ENCODE peak calls at places on chromosome X, in seven cellular contexts. N is cardiac muscle cell, J is neural progenitor cell, I is suprapubic skin, F is A549, L is heart right ventricle, S is adrenal gland. Z is an unnamed sample.
A peak's percentile ranks its signal among the peaks of the same experiment; 100 is the strongest.

GRCh38 chrX:17459596-17459995 is 84.6 kb downstream of the NHS start:
- DNase-seq in F (no peak), I (no peak), L (no peak), S (no peak), N (peak; percentile 58), J (no peak), Z (peak; percentile 49)

GRCh38 chrX:46777971-46778810 is 19.3 kb upstream of the SLC9A7 start:
- DNase-seq in J (no peak), N (peak; percentile 68), I (no peak), F (no peak), L (no peak), S (no peak), Z (peak; percentile 51)

GRCh38 chrX:105610401-105610800 is 211.9 kb upstream of the NRK start:
- DNase-seq in L (no peak), J (no peak), S (no peak), F (no peak), I (no peak), N (no peak), Z (peak; percentile 21)

GRCh38 chrX:69136546-69137331 is 28.5 kb downstream of the PJA1 start:
- DNase-seq in J (peak; percentile 72), L (peak; percentile 30), I (no peak), F (no peak), S (no peak), N (peak; percentile 67), Z (peak; percentile 19)

GRCh38 chrX:53685711-53686110 is 808 bp downstream of the HUWE1 start:
- DNase-seq in L (no peak), N (no peak), J (no peak), F (no peak), S (no peak), I (no peak), Z (peak; percentile 14)

GRCh38 chrX:81957900-81958545 is 756.1 kb downstream of the SH3BGRL start:
- DNase-seq in J (peak; percentile 26), I (no peak), F (peak; percentile 0), L (no peak), S (no peak), N (no peak), Z (peak; percentile 5)

GRCh38 chrX:66074920-66075879 is 35.3 kb upstream of the VSIG4 start:
- DNase-seq in I (no peak), N (peak; percentile 0), S (peak; percentile 66), L (peak; percentile 12), F (no peak), J (no peak), Z (no peak)

GRCh38 chrX:108091878-108092291 is 307 bp downstream of the ATG4A start:
- DNase-seq in S (peak; percentile 68), L (no peak), I (no peak), J (no peak), N (no peak), F (no peak), Z (peak; percentile 33)

GRCh38 chrX:12701625-12702024 is 89.6 kb upstream of the PRPS2 start:
- DNase-seq in F (peak; percentile 41), S (peak; percentile 63), J (peak; percentile 82), I (no peak), N (peak; percentile 79), L (peak; percentile 6), Z (peak; percentile 74)

GRCh38 chrX:71195959-71196727 is 26.9 kb upstream of the GJB1 start:
- DNase-seq in J (no peak), S (no peak), I (no peak), L (no peak), F (no peak), N (no peak), Z (no peak)
- H3K4me3 ChIP-seq in J (no peak overlapping the region), S (no peak overlapping the region), I (no peak overlapping the region), L (no peak overlapping the region), F (no peak overlapping the region), N (no peak overlapping the region), Z (no peak overlapping the region)

GRCh38 chrX:40171513-40172168 is 73.9 kb upstream of the BCOR start:
- DNase-seq in N (peak; percentile 53), L (no peak), F (no peak), S (no peak), J (peak; percentile 64), I (no peak), Z (peak; percentile 61)
- H3K4me1 ChIP-seq in N (peaks cover 48% of the 10 kb centered on the region), L (peaks cover 52% of the 10 kb centered on the region), F (peaks cover 10% of the 10 kb centered on the region), S (peaks cover 40% of the 10 kb centered on the region), J (peaks cover 24% of the 10 kb centered on the region), I (peaks cover 52% of the 10 kb centered on the region), Z (peaks cover 21% of the 10 kb centered on the region)

GRCh38 chrX:137051978-137052640 is 18.3 kb upstream of the GPR101 start:
- DNase-seq in S (peak; percentile 62), I (peak; percentile 77), N (peak; percentile 58), L (peak; percentile 34), J (peak; percentile 77), F (peak; percentile 58), Z (peak; percentile 72)
- H3K4me3 ChIP-seq in S (no peak overlapping the region), I (peak overlapping the region; percentile 45), N (peak overlapping the region; percentile 29), L (peak overlapping the region; percentile 34), J (peak overlapping the region; percentile 48), F (peak overlapping the region; percentile 51), Z (peak overlapping the region; percentile 74)

GRCh38 chrX:154732421-154733071 is 18.3 kb downstream of the GAB3 start:
- DNase-seq in L (no peak), J (no peak), N (peak; percentile 39), I (no peak), S (no peak), F (no peak), Z (peak; percentile 46)
- H3K4me1 ChIP-seq in L (peaks cover 100% of the 10 kb centered on the region), J (no peaks in the 10 kb centered on the region), N (no peaks in the 10 kb centered on the region), I (peaks cover 44% of the 10 kb centered on the region), S (peaks cover 59% of the 10 kb centered on the region), F (peaks cover 62% of the 10 kb centered on the region), Z (peaks cover 98% of the 10 kb centered on the region)

DNA sequence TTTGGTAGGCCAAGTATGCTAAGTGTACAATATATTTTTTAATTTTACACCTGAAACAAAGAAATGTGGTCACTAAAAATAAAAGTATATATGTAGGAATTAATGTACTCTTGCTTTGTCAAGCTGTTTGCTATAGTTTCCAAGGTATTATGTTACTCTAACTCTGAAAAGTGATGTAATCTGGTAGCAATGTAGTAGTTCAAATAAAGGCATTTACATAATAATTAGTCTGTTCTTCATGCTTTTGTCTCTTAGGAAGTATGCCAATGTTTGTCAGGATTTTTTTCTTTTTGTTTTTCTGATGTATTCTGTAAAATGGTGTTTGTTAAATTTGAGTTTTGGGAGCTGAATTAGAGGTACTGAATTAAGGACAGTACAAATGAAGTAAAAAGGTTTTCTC is 89.5 kb downstream of the PLS3 start:
- DNase-seq in I (no peak), N (peak; percentile 14), J (no peak), S (no peak), F (no peak), L (no peak), Z (peak; percentile 58)
- H3K4me3 ChIP-seq in I (no peak overlapping the region), N (no peak overlapping the region), J (no peak overlapping the region), S (no peak overlapping the region), F (no peak overlapping the region), L (no peak overlapping the region), Z (no peak overlapping the region)

GRCh38 chrX:2699959-2700358 is 8.9 kb downstream of the CD99 start:
- DNase-seq in S (no peak), L (no peak), N (no peak), I (no peak), J (no peak), F (no peak), Z (no peak)
- H3K4me1 ChIP-seq in S (no peaks in the 10 kb centered on the region), L (peaks cover 97% of the 10 kb centered on the region), N (peaks cover 50% of the 10 kb centered on the region), I (peaks cover 83% of the 10 kb centered on the region), J (no peaks in the 10 kb centered on the region), F (peaks cover 18% of the 10 kb centered on the region), Z (peaks cover 40% of the 10 kb centered on the region)

DNA sequence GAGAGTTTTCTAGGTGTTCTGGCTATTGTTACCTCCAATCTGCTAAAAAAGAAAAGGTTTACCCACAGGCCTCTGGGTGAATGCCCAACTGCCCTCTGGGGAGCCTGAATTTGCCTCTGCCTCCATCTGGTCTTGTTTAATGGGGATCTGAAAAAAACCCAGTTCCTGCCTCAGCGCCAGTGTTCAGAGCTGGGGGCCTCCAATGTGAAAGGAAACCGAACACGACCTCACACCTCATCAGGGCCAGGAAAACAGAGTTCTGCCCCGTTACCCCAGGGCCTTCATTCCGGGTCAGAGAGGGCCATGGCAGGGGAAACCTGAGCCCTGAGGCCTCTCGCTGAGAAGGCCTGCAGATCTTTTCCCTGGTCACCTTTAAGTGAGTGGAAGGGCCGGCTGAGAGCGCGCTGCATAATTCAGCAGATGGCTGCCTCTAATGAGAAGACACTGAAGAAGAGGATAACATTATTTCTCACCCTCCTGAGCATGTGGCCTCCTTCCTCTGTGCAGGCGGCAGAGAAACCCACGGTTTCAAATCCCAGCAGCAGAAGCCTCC is 6.8 kb downstream of the SEPTIN6 start:
- DNase-seq in J (no peak), S (no peak), F (no peak), N (peak; percentile 39), L (no peak), I (no peak), Z (peak; percentile 50)
- H3K4me3 ChIP-seq in J (no peak overlapping the region), S (no peak overlapping the region), F (no peak overlapping the region), N (no peak overlapping the region), L (no peak overlapping the region), I (no peak overlapping the region), Z (no peak overlapping the region)

GRCh38 chrX:9730078-9730477 is 35.6 kb downstream of the GPR143 start:
- DNase-seq in J (no peak), S (no peak), N (no peak), L (no peak), F (no peak), I (no peak), Z (no peak)

GRCh38 chrX:9729161-9729885 is 36.3 kb downstream of the GPR143 start:
- DNase-seq in N (no peak), L (no peak), F (no peak), I (no peak), J (no peak), S (no peak), Z (peak; percentile 12)

GRCh38 chrX:9728271-9728670 is 37.4 kb downstream of the GPR143 start:
- DNase-seq in F (no peak), L (no peak), S (no peak), N (no peak), I (no peak), J (no peak), Z (no peak)

GRCh38 chrX:9724711-9725110 is 40.9 kb downstream of the GPR143 start:
- DNase-seq in S (no peak), J (no peak), F (no peak), N (peak; percentile 33), L (no peak), I (no peak), Z (peak; percentile 29)
- H3K4me1 ChIP-seq in S (no peaks in the 10 kb centered on the region), J (no peaks in the 10 kb centered on the region), F (no peaks in the 10 kb centered on the region), N (no peaks in the 10 kb centered on the region), L (no peaks in the 10 kb centered on the region), I (no peaks in the 10 kb centered on the region), Z (no peaks in the 10 kb centered on the region)

Z was measured in adipocyte.